ENCODE peak calls at places on chromosomes 13 and 19, in ten cellular contexts. P, U, G, C, F, W, J, E, O and M are unnamed samples.

GRCh38 chr19:14416743-14417214 is 2.4 kb downstream of the DDX39A start:
- DNase-seq in P (no peak), U (no peak), G (peak; percentile 78), C (no peak), F (no peak), W (no peak), J (no peak), E (peak; percentile 63), O (no peak), M (no peak)

GRCh38 chr13:73598021-73598712 is 536.0 kb downstream of the KLF12 start:
- DNase-seq in P (no peak), U (no peak), G (no peak), C (no peak), F (no peak), W (no peak), J (no peak), E (peak; percentile 86), O (no peak), M (peak; percentile 41)

GRCh38 chr19:39352549-39353285 is 10.5 kb downstream of the SAMD4B start:
- DNase-seq in P (no peak), U (no peak), G (no peak), C (no peak), F (no peak), W (no peak), J (no peak), E (no peak), O (no peak), M (no peak)

GRCh38 chr19:31515931-31516330 is 166.7 kb upstream of the TSHZ3 start:
- DNase-seq in P (no peak), U (no peak), G (no peak), C (no peak), F (no peak), W (no peak), J (no peak), E (no peak), O (no peak), M (no peak)

GRCh38 chr19:4609878-4610511 is 29.3 kb upstream of the TNFAIP8L1 start:
- DNase-seq in P (no peak), U (peak; percentile 64), G (no peak), C (no peak), F (peak; percentile 33), W (no peak), J (no peak), E (no peak), O (no peak), M (no peak)

GRCh38 chr13:29994911-29995601 is 144.6 kb upstream of the UBL3 start:
- DNase-seq in P (no peak), U (no peak), G (no peak), C (no peak), F (no peak), W (no peak), J (no peak), E (no peak), O (no peak), M (no peak)

GRCh38 chr19:46180701-46181385 is 32.8 kb downstream of the IGFL2 start:
- DNase-seq in P (no peak), U (no peak), G (no peak), C (no peak), F (no peak), W (no peak), J (no peak), E (peak; percentile 85), O (no peak), M (no peak)

GRCh38 chr19:33866696-33867095 is 70.0 kb downstream of the KCTD15 start:
- DNase-seq in P (no peak), U (no peak), G (no peak), C (no peak), F (no peak), W (no peak), J (no peak), E (no peak), O (no peak), M (no peak)

GRCh38 chr13:20927858-20928257 is 25.3 kb upstream of the XPO4 start:
- DNase-seq in P (no peak), U (no peak), G (no peak), C (no peak), F (no peak), W (no peak), J (no peak), E (no peak), O (no peak), M (no peak)

GRCh38 chr19:16034958-16035560 is 41.2 kb upstream of the TPM4 start:
- DNase-seq in P (no peak), U (no peak), G (no peak), C (no peak), F (no peak), W (no peak), J (no peak), E (no peak), O (no peak), M (no peak)

GRCh38 chr13:101567841-101568240 is 115.4 kb downstream of the ITGBL1 start:
- DNase-seq in P (no peak), U (no peak), G (no peak), C (no peak), F (no peak), W (no peak), J (no peak), E (no peak), O (no peak), M (no peak)

GRCh38 chr13:99484405-99484981 is 16.8 kb upstream of the TM9SF2 start:
- DNase-seq in P (no peak), U (no peak), G (no peak), C (no peak), F (no peak), W (no peak), J (no peak), E (peak; percentile 77), O (no peak), M (no peak)

GRCh38 chr19:49951806-49952474 is 9.0 kb downstream of the SIGLEC11 start:
- DNase-seq in P (no peak), U (no peak), G (no peak), C (no peak), F (no peak), W (no peak), J (no peak), E (no peak), O (no peak), M (no peak)

GRCh38 chr19:17513801-17514200 is 2.4 kb downstream of the PGLS start:
- DNase-seq in P (no peak), U (no peak), G (no peak), C (no peak), F (no peak), W (no peak), J (no peak), E (peak; percentile 18), O (no peak), M (no peak)

GRCh38 chr13:49690133-49690989 is 925 bp downstream of the EBPL start:
- DNase-seq in P (no peak), U (no peak), G (peak; percentile 31), C (no peak), F (peak; percentile 82), W (peak; percentile 3), J (no peak), E (peak; percentile 68), O (no peak), M (peak; percentile 65)

GRCh38 chr19:17659996-17660395 is 28.2 kb downstream of the UNC13A start:
- DNase-seq in P (no peak), U (no peak), G (no peak), C (no peak), F (peak; percentile 4), W (no peak), J (no peak), E (no peak), O (no peak), M (no peak)

GRCh38 chr19:996051-996838 is 4.0 kb upstream of the GRIN3B start:
- DNase-seq in P (peak; percentile 39), U (peak; percentile 75), G (peak; percentile 75), C (no peak), F (peak; percentile 42), W (peak; percentile 58), J (peak; percentile 44), E (peak; percentile 52), O (no peak), M (peak; percentile 88)

GRCh38 chr13:83151308-83151660 is 731.0 kb downstream of the SLITRK1 start:
- DNase-seq in P (no peak), U (no peak), G (no peak), C (no peak), F (no peak), W (no peak), J (no peak), E (no peak), O (no peak), M (no peak)

GRCh38 chr13:52374873-52375411 is 31.0 kb downstream of the THSD1 start:
- DNase-seq in P (no peak), U (no peak), G (no peak), C (no peak), F (no peak), W (no peak), J (no peak), E (no peak), O (no peak), M (no peak)

GRCh38 chr13:24502567-24503375 is 9.8 kb downstream of the PARP4 start:
- DNase-seq in P (no peak), U (no peak), G (peak; percentile 62), C (no peak), F (no peak), W (peak; percentile 58), J (no peak), E (peak; percentile 88), O (no peak), M (peak; percentile 48)

GRCh38 chr13:20174656-20175405 is 14.0 kb upstream of the GJA3 start:
- DNase-seq in P (peak; percentile 30), U (no peak), G (peak; percentile 85), C (peak; percentile 47), F (peak; percentile 75), W (peak; percentile 76), J (peak; percentile 40), E (peak; percentile 97), O (peak; percentile 26), M (peak; percentile 95)

GRCh38 chr19:2274937-2275535 is 6.9 kb downstream of the PEAK3 start:
- DNase-seq in P (no peak), U (peak; percentile 87), G (peak; percentile 80), C (peak; percentile 73), F (peak; percentile 70), W (peak; percentile 89), J (no peak), E (peak; percentile 74), O (no peak), M (peak; percentile 78)

GRCh38 chr13:30423891-30424290 is 1.6 kb downstream of the UBE2L5 start:
- DNase-seq in P (no peak), U (no peak), G (no peak), C (no peak), F (no peak), W (no peak), J (no peak), E (no peak), O (no peak), M (no peak)

GRCh38 chr13:22074403-22074802 is 403.5 kb downstream of the FGF9 start:
- DNase-seq in P (no peak), U (no peak), G (no peak), C (no peak), F (no peak), W (no peak), J (no peak), E (no peak), O (no peak), M (no peak)

GRCh38 chr13:94556016-94556415 is 39.9 kb downstream of the TGDS start:
- DNase-seq in P (no peak), U (no peak), G (no peak), C (no peak), F (no peak), W (no peak), J (no peak), E (no peak), O (no peak), M (no peak)

GRCh38 chr19:12994701-12995595 is at the start of gene NFIX:
- DNase-seq in P (no peak), U (peak; percentile 60), G (peak; percentile 70), C (peak; percentile 70), F (peak; percentile 75), W (no peak), J (no peak), E (peak; percentile 68), O (no peak), M (peak; percentile 75)

GRCh38 chr19:35777411-35777841 is 2.1 kb downstream of the ARHGAP33 start:
- DNase-seq in P (no peak), U (peak; percentile 83), G (no peak), C (no peak), F (no peak), W (peak; percentile 83), J (no peak), E (no peak), O (no peak), M (no peak)

GRCh38 chr19:38303517-38304351 is at the start of gene C19orf33:
- DNase-seq in P (no peak), U (peak; percentile 91), G (peak; percentile 93), C (no peak), F (peak; percentile 30), W (peak; percentile 71), J (no peak), E (peak; percentile 93), O (no peak), M (peak; percentile 93)